ENCODE peak calls at places on chromosomes 7 and 10, in six cellular contexts. One of them, this sample, is unnamed. For H3K4me1, the result is how much of the 10 kb centered on the place peaks cover.

GRCh38 chr10:6701289-6701688 is 121.2 kb upstream of the PRKCQ start:
- DNase-seq in CD4-positive, CD25-positive, alpha-beta regulatory T cell: no peak
- DNase-seq in BE2C: no peak
- DNase-seq in stomach: no peak
- DNase-seq in prostate gland: no peak
- DNase-seq in neuronal stem cell: no peak
- DNase-seq in this sample: no peak

GRCh38 chr10:118900617-118901016 is 128.9 kb upstream of the NANOS1 start:
- DNase-seq in neuronal stem cell: no peak
- DNase-seq in prostate gland: no peak
- DNase-seq in stomach: no peak
- DNase-seq in CD4-positive, CD25-positive, alpha-beta regulatory T cell: no peak
- DNase-seq in BE2C: no peak
- DNase-seq in this sample: no peak

GRCh38 chr7:35754741-35755140 is 46.1 kb upstream of the SEPTIN7 start:
- DNase-seq in BE2C: peak
- DNase-seq in stomach: no peak
- DNase-seq in prostate gland: no peak
- DNase-seq in neuronal stem cell: no peak
- DNase-seq in CD4-positive, CD25-positive, alpha-beta regulatory T cell: no peak
- DNase-seq in this sample: no peak

GRCh38 chr10:102752266-102752930 is 8.7 kb downstream of the WBP1L start:
- DNase-seq in neuronal stem cell: no peak
- DNase-seq in BE2C: no peak
- DNase-seq in CD4-positive, CD25-positive, alpha-beta regulatory T cell: no peak
- DNase-seq in stomach: no peak
- DNase-seq in prostate gland: no peak
- DNase-seq in this sample: no peak

GRCh38 chr10:43417950-43418768 is 9.2 kb upstream of the HNRNPF start:
- DNase-seq in prostate gland: no peak
- DNase-seq in CD4-positive, CD25-positive, alpha-beta regulatory T cell: peak
- DNase-seq in stomach: no peak
- DNase-seq in BE2C: no peak
- DNase-seq in neuronal stem cell: no peak
- DNase-seq in this sample: no peak

GRCh38 chr7:139733751-139734150 is 44.0 kb downstream of the HIPK2 start:
- DNase-seq in prostate gland: no peak
- DNase-seq in neuronal stem cell: no peak
- DNase-seq in BE2C: no peak
- DNase-seq in stomach: no peak
- DNase-seq in CD4-positive, CD25-positive, alpha-beta regulatory T cell: no peak
- DNase-seq in this sample: no peak

GRCh38 chr10:75203724-75204123 is 6.9 kb upstream of the VDAC2 start:
- DNase-seq in BE2C: no peak
- DNase-seq in prostate gland: no peak
- DNase-seq in CD4-positive, CD25-positive, alpha-beta regulatory T cell: no peak
- DNase-seq in neuronal stem cell: no peak
- DNase-seq in stomach: peak
- DNase-seq in this sample: peak

GRCh38 chr10:87961314-87961713 is 97.9 kb downstream of the PTEN start:
- DNase-seq in neuronal stem cell: no peak
- DNase-seq in BE2C: no peak
- DNase-seq in prostate gland: no peak
- DNase-seq in CD4-positive, CD25-positive, alpha-beta regulatory T cell: no peak
- DNase-seq in stomach: no peak
- DNase-seq in this sample: no peak

GRCh38 chr7:21028186-21028989 is 241.7 kb upstream of the SP8 start:
- DNase-seq in CD4-positive, CD25-positive, alpha-beta regulatory T cell: no peak
- DNase-seq in stomach: no peak
- DNase-seq in neuronal stem cell: peak
- DNase-seq in BE2C: no peak
- DNase-seq in prostate gland: no peak
- DNase-seq in this sample: no peak

GRCh38 chr10:122286872-122287271 is 15.8 kb downstream of the BTBD16 start:
- DNase-seq in prostate gland: no peak
- DNase-seq in CD4-positive, CD25-positive, alpha-beta regulatory T cell: no peak
- DNase-seq in stomach: no peak
- DNase-seq in neuronal stem cell: no peak
- DNase-seq in BE2C: no peak
- DNase-seq in this sample: no peak

GRCh38 chr10:20334559-20334958 is 518.3 kb downstream of the PLXDC2 start:
- DNase-seq in prostate gland: no peak
- DNase-seq in neuronal stem cell: no peak
- DNase-seq in stomach: no peak
- DNase-seq in CD4-positive, CD25-positive, alpha-beta regulatory T cell: no peak
- DNase-seq in BE2C: no peak
- DNase-seq in this sample: no peak

GRCh38 chr7:134920026-134920758 is 66.1 kb upstream of the AGBL3 start:
- DNase-seq in prostate gland: no peak
- DNase-seq in CD4-positive, CD25-positive, alpha-beta regulatory T cell: no peak
- DNase-seq in BE2C: no peak
- DNase-seq in neuronal stem cell: no peak
- DNase-seq in stomach: no peak
- DNase-seq in this sample: no peak

GRCh38 chr10:14032406-14032998 is 298.2 kb downstream of the FRMD4A start:
- DNase-seq in stomach: no peak
- DNase-seq in prostate gland: no peak
- DNase-seq in BE2C: peak
- DNase-seq in CD4-positive, CD25-positive, alpha-beta regulatory T cell: peak
- DNase-seq in neuronal stem cell: peak
- DNase-seq in this sample: peak

GRCh38 chr7:8109196-8110022 is 140.8 kb downstream of the GLCCI1 start:
- DNase-seq in BE2C: no peak
- DNase-seq in stomach: no peak
- DNase-seq in neuronal stem cell: no peak
- DNase-seq in prostate gland: no peak
- DNase-seq in CD4-positive, CD25-positive, alpha-beta regulatory T cell: no peak
- DNase-seq in this sample: no peak

GRCh38 chr7:115356139-115356746 is 434.3 kb downstream of the MDFIC start:
- DNase-seq in stomach: no peak
- DNase-seq in CD4-positive, CD25-positive, alpha-beta regulatory T cell: no peak
- DNase-seq in prostate gland: no peak
- DNase-seq in neuronal stem cell: no peak
- DNase-seq in BE2C: no peak
- DNase-seq in this sample: no peak

GRCh38 chr7:40372031-40372430 is 237.2 kb downstream of the SUGCT start:
- DNase-seq in prostate gland: no peak
- DNase-seq in neuronal stem cell: no peak
- DNase-seq in CD4-positive, CD25-positive, alpha-beta regulatory T cell: no peak
- DNase-seq in BE2C: no peak
- DNase-seq in stomach: no peak
- DNase-seq in this sample: no peak

GRCh38 chr7:123397746-123398145 is 136.6 kb downstream of the IQUB start:
- DNase-seq in stomach: no peak
- DNase-seq in CD4-positive, CD25-positive, alpha-beta regulatory T cell: no peak
- DNase-seq in BE2C: no peak
- DNase-seq in prostate gland: no peak
- DNase-seq in neuronal stem cell: no peak
- DNase-seq in this sample: no peak

GRCh38 chr10:71103969-71104368 is 108.4 kb upstream of the UNC5B start:
- DNase-seq in prostate gland: no peak
- DNase-seq in CD4-positive, CD25-positive, alpha-beta regulatory T cell: no peak
- DNase-seq in neuronal stem cell: no peak
- DNase-seq in stomach: no peak
- DNase-seq in BE2C: no peak
- DNase-seq in this sample: no peak

GRCh38 chr10:73931767-73932624 is 21.1 kb downstream of the PLAU start:
- DNase-seq in neuronal stem cell: no peak
- DNase-seq in stomach: peak
- DNase-seq in CD4-positive, CD25-positive, alpha-beta regulatory T cell: peak
- DNase-seq in BE2C: no peak
- DNase-seq in prostate gland: peak
- DNase-seq in this sample: no peak

GRCh38 chr7:134873253-134873652 is 93.8 kb downstream of the CALD1 start:
- DNase-seq in CD4-positive, CD25-positive, alpha-beta regulatory T cell: no peak
- DNase-seq in prostate gland: no peak
- DNase-seq in neuronal stem cell: no peak
- DNase-seq in stomach: no peak
- DNase-seq in BE2C: no peak
- DNase-seq in this sample: no peak

GRCh38 chr7:49613759-49614158 is 159.7 kb upstream of the VWC2 start:
- DNase-seq in BE2C: no peak
- DNase-seq in prostate gland: no peak
- DNase-seq in neuronal stem cell: no peak
- DNase-seq in stomach: no peak
- DNase-seq in CD4-positive, CD25-positive, alpha-beta regulatory T cell: no peak
- DNase-seq in this sample: no peak

GRCh38 chr7:42020067-42020466 is 216.9 kb downstream of the GLI3 start:
- DNase-seq in CD4-positive, CD25-positive, alpha-beta regulatory T cell: no peak
- DNase-seq in stomach: no peak
- DNase-seq in neuronal stem cell: no peak
- DNase-seq in BE2C: no peak
- DNase-seq in prostate gland: no peak
- DNase-seq in this sample: no peak

GRCh38 chr7:45973725-45974532 is 52.9 kb upstream of the IGFBP3 start:
- DNase-seq in BE2C: no peak
- DNase-seq in neuronal stem cell: no peak
- DNase-seq in stomach: no peak
- DNase-seq in CD4-positive, CD25-positive, alpha-beta regulatory T cell: no peak
- DNase-seq in prostate gland: no peak
- DNase-seq in this sample: no peak

GRCh38 chr10:7186387-7187032 is 224.3 kb downstream of the SFMBT2 start:
- DNase-seq in neuronal stem cell: no peak
- DNase-seq in stomach: no peak
- DNase-seq in CD4-positive, CD25-positive, alpha-beta regulatory T cell: no peak
- DNase-seq in BE2C: no peak
- DNase-seq in prostate gland: no peak
- DNase-seq in this sample: no peak

GRCh38 chr7:11615163-11615562 is 216.8 kb downstream of the THSD7A start:
- DNase-seq in stomach: no peak
- DNase-seq in prostate gland: no peak
- DNase-seq in neuronal stem cell: no peak
- DNase-seq in CD4-positive, CD25-positive, alpha-beta regulatory T cell: no peak
- DNase-seq in BE2C: no peak
- DNase-seq in this sample: no peak

DNA sequence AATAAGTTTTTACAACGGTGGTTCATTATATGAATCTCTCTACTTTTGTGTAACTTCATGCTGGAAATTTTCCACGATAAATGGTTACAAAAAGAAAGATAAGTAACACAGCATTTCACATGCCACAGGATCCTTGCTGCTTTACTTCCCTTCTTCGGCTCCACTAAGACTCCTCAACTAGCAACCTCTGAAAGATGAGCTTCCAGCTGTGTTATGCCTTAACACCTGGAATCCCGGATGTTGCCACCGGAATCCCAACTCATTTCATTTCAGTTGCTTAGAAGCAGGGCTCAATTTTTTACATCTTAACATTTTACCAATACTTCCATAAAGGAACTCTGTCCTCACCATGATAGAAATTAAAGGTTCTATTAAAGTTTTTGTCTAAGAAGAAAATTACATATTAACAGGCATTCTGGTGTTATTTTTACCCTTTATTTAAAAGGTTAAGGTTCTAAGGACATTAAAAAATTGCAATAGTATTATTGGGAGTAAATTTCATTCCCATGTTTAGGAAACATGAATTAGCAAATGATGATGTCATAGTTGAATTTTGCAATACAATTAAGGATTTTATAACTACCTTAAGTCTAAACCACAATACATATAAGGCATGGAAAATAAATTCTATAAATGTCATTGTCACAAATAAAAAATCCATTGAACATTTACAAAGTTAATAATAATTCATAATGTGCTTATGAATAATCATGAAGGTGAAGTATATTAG is 57.1 kb upstream of the IL6 start:
- DNase-seq in CD4-positive, CD25-positive, alpha-beta regulatory T cell: no peak
- DNase-seq in prostate gland: no peak
- DNase-seq in BE2C: no peak
- DNase-seq in neuronal stem cell: no peak
- DNase-seq in stomach: no peak
- DNase-seq in this sample: no peak
- H3K4me1 ChIP-seq in CD4-positive, CD25-positive, alpha-beta regulatory T cell: under half
- H3K4me1 ChIP-seq in prostate gland: under half
- H3K4me1 ChIP-seq in BE2C: under half
- H3K4me1 ChIP-seq in neuronal stem cell: under half
- H3K4me1 ChIP-seq in stomach: under half
- H3K4me1 ChIP-seq in this sample: under half

GRCh38 chr7:92631067-92631829 is 41.1 kb upstream of the FAM133B start:
- DNase-seq in BE2C: no peak
- DNase-seq in neuronal stem cell: no peak
- DNase-seq in stomach: no peak
- DNase-seq in prostate gland: no peak
- DNase-seq in CD4-positive, CD25-positive, alpha-beta regulatory T cell: no peak
- DNase-seq in this sample: no peak

GRCh38 chr7:92634125-92634710 is 44.0 kb upstream of the FAM133B start:
- DNase-seq in CD4-positive, CD25-positive, alpha-beta regulatory T cell: no peak
- DNase-seq in prostate gland: no peak
- DNase-seq in stomach: no peak
- DNase-seq in BE2C: no peak
- DNase-seq in neuronal stem cell: no peak
- DNase-seq in this sample: no peak

GRCh38 chr7:92631830-92632487 is 41.8 kb upstream of the FAM133B start:
- DNase-seq in neuronal stem cell: no peak
- DNase-seq in stomach: no peak
- DNase-seq in CD4-positive, CD25-positive, alpha-beta regulatory T cell: no peak
- DNase-seq in BE2C: no peak
- DNase-seq in prostate gland: no peak
- DNase-seq in this sample: no peak

GRCh38 chr7:92633211-92633906 is 43.2 kb upstream of the FAM133B start:
- DNase-seq in BE2C: peak
- DNase-seq in CD4-positive, CD25-positive, alpha-beta regulatory T cell: no peak
- DNase-seq in stomach: no peak
- DNase-seq in prostate gland: peak
- DNase-seq in neuronal stem cell: no peak
- DNase-seq in this sample: peak

GRCh38 chr7:92632791-92633190 is 42.6 kb upstream of the FAM133B start:
- DNase-seq in neuronal stem cell: no peak
- DNase-seq in prostate gland: no peak
- DNase-seq in BE2C: no peak
- DNase-seq in stomach: no peak
- DNase-seq in CD4-positive, CD25-positive, alpha-beta regulatory T cell: no peak
- DNase-seq in this sample: no peak
- H3K4me1 ChIP-seq in neuronal stem cell: under half
- H3K4me1 ChIP-seq in prostate gland: under half
- H3K4me1 ChIP-seq in BE2C: under half
- H3K4me1 ChIP-seq in stomach: under half
- H3K4me1 ChIP-seq in CD4-positive, CD25-positive, alpha-beta regulatory T cell: under half
- H3K4me1 ChIP-seq in this sample: under half

DNA sequence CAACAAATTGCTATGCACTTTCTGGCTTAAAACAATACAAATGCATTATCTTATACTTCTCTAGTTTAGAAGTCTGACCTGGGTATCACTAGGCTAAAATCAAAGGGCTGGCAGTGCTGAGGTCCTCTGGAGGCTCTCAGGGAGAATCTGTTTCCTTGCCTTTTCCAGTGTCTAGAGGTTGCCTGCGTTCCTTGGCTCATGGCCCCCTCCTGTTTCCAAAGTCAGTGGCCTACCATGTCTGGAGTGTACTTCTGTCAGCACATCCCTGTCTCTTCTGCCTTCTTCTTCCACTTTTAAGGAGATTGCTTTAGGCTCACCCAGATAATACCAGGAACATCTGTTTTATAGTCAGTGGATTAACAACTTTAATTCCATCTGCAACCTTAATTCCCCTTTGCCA is 52.4 kb downstream of the CCNY start:
- DNase-seq in CD4-positive, CD25-positive, alpha-beta regulatory T cell: no peak
- DNase-seq in BE2C: no peak
- DNase-seq in neuronal stem cell: no peak
- DNase-seq in stomach: no peak
- DNase-seq in prostate gland: no peak
- DNase-seq in this sample: no peak
- H3K4me1 ChIP-seq in CD4-positive, CD25-positive, alpha-beta regulatory T cell: under half
- H3K4me1 ChIP-seq in BE2C: under half
- H3K4me1 ChIP-seq in neuronal stem cell: under half
- H3K4me1 ChIP-seq in stomach: half or more
- H3K4me1 ChIP-seq in prostate gland: under half
- H3K4me1 ChIP-seq in this sample: half or more

GRCh38 chr7:130904792-130905191 is 170.8 kb upstream of the KLF14 start:
- DNase-seq in prostate gland: no peak
- DNase-seq in CD4-positive, CD25-positive, alpha-beta regulatory T cell: no peak
- DNase-seq in stomach: no peak
- DNase-seq in neuronal stem cell: no peak
- DNase-seq in BE2C: no peak
- DNase-seq in this sample: no peak
- H3K4me1 ChIP-seq in prostate gland: under half
- H3K4me1 ChIP-seq in CD4-positive, CD25-positive, alpha-beta regulatory T cell: half or more
- H3K4me1 ChIP-seq in stomach: half or more
- H3K4me1 ChIP-seq in neuronal stem cell: under half
- H3K4me1 ChIP-seq in BE2C: under half
- H3K4me1 ChIP-seq in this sample: half or more

This sample was measured in heart right ventricle.